ENCODE peak calls at places on chromosomes 5 and 9, in four cellular contexts. J is HCT116, F is HepG2, H is Panc1. D is an unnamed sample.

GRCh38 chr9:98808411-98808815 is 943 bp downstream of the GALNT12 start:
- DNase-seq in J (no peak), F (no peak), H (no peak), D (peak; percentile 75)

GRCh38 chr5:58804331-58804730 is 221.5 kb downstream of the RAB3C start:
- DNase-seq in J (no peak), F (no peak), H (no peak), D (no peak)

GRCh38 chr9:86668488-86668887 is 278.8 kb downstream of the GAS1 start:
- DNase-seq in J (no peak), F (no peak), H (no peak), D (no peak)

GRCh38 chr5:8060235-8061139 is 191.5 kb downstream of the MTRR start:
- DNase-seq in J (no peak), F (no peak), H (no peak), D (no peak)

GRCh38 chr5:129460121-129460950 is at the start of gene ADAMTS19:
- DNase-seq in J (no peak), F (no peak), H (no peak), D (no peak)

GRCh38 chr5:105506692-105507277 is 1944.2 kb upstream of the NUDT12 start:
- DNase-seq in J (peak; percentile 16), F (peak; percentile 12), H (no peak), D (no peak)

GRCh38 chr9:73869261-73869660 is 627.9 kb upstream of the RORB start:
- DNase-seq in J (no peak), F (peak; percentile 13), H (peak; percentile 81), D (peak; percentile 25)

GRCh38 chr9:80191108-80191507 is 619.3 kb downstream of the TLE4 start:
- DNase-seq in J (no peak), F (no peak), H (no peak), D (no peak)

GRCh38 chr5:116861097-116861496 is 286.5 kb upstream of the SEMA6A start:
- DNase-seq in J (no peak), F (no peak), H (no peak), D (no peak)

DNA sequence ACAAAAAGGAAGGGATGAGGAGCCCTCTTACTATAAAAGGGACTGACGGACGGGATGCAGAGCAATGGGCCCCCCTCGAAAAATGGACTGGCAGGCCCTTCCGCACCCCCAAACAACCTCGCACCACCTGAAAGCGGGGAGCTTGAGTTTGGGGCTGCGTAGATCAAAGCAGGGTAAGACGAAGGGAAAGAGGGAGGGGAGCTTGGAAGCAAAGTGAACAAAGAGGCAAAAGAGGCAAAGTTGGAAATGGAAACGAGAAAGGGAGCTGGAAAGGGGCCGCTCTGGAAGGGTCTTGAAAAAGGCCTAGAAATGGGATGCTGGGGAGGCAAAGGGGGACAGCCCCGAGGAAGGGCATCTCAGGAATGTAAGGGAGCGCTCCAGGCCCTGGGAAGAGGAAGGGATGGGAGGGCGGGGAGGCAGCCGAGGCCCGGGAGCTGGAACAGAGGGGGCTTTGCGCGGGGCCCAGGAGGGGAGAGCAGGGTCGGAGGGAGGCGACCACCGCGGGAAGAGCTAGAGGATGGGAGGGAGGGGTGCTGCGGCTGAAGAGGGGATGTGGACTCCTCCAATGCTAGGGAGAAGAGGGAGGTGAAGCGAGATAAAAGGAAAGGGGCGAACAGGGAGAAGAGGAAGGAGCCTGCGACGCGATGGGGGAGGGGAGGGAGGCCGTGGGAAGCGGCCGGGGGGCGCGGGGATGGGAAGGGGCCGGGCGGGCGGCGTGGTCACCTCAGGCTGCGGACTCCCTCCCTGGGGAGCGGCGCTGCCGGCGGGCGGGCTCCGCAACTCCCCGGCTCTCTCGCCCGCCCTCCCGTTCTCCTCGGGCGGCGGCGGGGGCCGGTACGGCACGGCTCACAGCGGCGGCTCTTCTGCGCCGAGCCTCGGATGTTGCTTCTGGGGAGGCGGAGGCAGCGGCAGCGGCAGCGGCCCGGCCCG is 580 bp downstream of the RNF145 start:
- DNase-seq in J (no peak), F (peak; percentile 9), H (no peak), D (peak; percentile 46)
- TF ChIP-seq TCF7L2 in J (peak; percentile 52), F (no peak), H (no peak), D (no peak)

GRCh38 chr9:88829276-88829675 is 162.0 kb upstream of the S1PR3 start:
- DNase-seq in J (no peak), F (no peak), H (no peak), D (no peak)
- TF ChIP-seq TCF7L2 in J (no peak), F (no peak), H (no peak), D (no peak)

DNA sequence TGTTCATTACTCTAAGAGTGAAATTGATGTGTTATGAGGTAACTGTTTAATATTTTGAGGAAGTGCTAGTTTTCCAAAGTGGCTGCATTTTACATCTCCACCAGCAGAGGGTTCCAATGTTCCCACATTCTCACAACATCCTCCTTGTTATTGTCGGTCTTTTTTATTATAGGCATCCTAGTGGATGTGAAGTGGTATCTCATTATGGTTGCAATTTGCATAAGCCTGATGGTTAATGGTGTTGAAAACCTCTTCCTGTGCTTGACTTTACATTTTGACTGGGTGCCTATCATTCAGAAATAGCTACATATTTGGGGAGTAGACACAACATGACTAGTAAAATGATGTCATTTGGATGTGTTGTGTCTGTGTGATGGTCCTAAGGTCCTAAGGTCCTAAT is 143.6 kb downstream of the MRPS30 start:
- DNase-seq in J (peak; percentile 51), F (peak; percentile 18), H (no peak), D (peak; percentile 29)
- TF ChIP-seq TCF7L2 in J (no peak), F (no peak), H (no peak), D (no peak)

DNA sequence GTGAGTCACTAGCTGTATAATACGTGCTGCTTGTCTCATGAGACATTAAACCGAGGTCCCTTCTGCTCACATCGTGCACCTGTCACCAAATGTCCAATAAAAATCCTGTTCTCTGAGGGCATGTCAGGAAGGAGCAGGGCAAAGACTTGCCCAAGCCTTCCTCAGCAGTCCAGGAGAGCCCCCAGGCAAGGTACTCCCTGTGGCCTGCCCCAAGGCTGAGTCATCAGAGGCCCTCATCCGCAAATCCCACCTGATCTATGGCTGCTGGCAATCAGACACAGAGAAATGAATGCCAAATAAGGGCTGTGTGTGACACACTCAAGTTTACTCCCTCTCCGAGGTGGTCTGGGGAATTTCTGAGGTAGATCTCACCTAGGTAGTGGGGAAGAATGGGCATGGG is 255.2 kb upstream of the SMARCA2 start:
- DNase-seq in J (no peak), F (no peak), H (no peak), D (no peak)
- TF ChIP-seq TCF7L2 in J (no peak), F (no peak), H (no peak), D (no peak)

GRCh38 chr5:124478139-124478737 is 268.2 kb downstream of the ZNF608 start:
- DNase-seq in J (no peak), F (peak; percentile 54), H (no peak), D (no peak)

GRCh38 chr5:124477002-124477546 is 269.4 kb downstream of the ZNF608 start:
- DNase-seq in J (no peak), F (no peak), H (no peak), D (no peak)

GRCh38 chr5:124480022-124480421 is 266.4 kb downstream of the ZNF608 start:
- DNase-seq in J (no peak), F (no peak), H (no peak), D (no peak)

GRCh38 chr5:124477577-124477976 is 268.9 kb downstream of the ZNF608 start:
- DNase-seq in J (no peak), F (no peak), H (no peak), D (no peak)

DNA sequence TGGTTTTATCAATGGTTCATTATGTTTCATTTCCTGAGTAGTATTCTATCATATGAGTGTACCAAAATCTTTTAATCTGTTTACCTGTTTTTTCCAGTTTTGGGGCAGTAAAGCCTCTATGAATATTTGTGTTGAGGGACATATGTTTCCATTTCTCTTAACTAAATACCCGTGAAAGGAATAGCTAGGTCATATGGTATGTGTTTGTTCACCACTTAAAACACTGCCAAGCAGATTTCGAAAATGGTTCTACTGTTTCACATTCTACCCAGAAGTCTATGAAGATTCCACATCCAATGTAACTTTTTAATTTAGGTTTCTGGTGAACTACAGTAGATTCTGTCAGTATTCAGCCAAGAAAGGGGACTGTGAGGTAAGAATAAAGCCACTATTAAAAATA is 271.6 kb downstream of the ZNF608 start:
- DNase-seq in J (no peak), F (no peak), H (no peak), D (no peak)
- TF ChIP-seq TCF7L2 in J (no peak), F (no peak), H (no peak), D (no peak)

GRCh38 chr9:105355810-105356209 is 92.0 kb upstream of the FSD1L start:
- DNase-seq in J (no peak), F (no peak), H (no peak), D (no peak)
- TF ChIP-seq TCF7L2 in J (no peak), F (no peak), H (no peak), D (no peak)

D was measured in K562.